ENCODE peak calls at places on chromosomes 5 and 9, in nine cellular contexts. O is uterus, Z is lower lobe of right lung, N is NB4, Q is fibroblast of the aortic adventitia, W is gastrocnemius medialis, E is fibroblast of villous mesenchyme, X is GM06990, J is mammary epithelial cell. V is an unnamed sample.

GRCh38 chr5:1517838-1518237 is 5.9 kb downstream of the LPCAT1 start:
- DNase-seq in O (peak; percentile 14), Z (peak; percentile 52), N (no peak), Q (no peak), W (peak; percentile 5), E (no peak), X (peak; percentile 8), J (no peak), V (no peak)

GRCh38 chr9:130970855-130971254 is 31.8 kb upstream of the FIBCD1 start:
- DNase-seq in O (no peak), Z (no peak), N (no peak), Q (no peak), W (no peak), E (no peak), X (no peak), J (no peak), V (no peak)

GRCh38 chr5:170700503-170700902 is 83.0 kb upstream of the GABRP start:
- DNase-seq in O (no peak), Z (no peak), N (no peak), Q (no peak), W (no peak), E (no peak), X (no peak), J (no peak), V (no peak)

GRCh38 chr5:7850533-7851239 is at the start of gene CFAP90:
- DNase-seq in O (peak; percentile 52), Z (peak; percentile 82), N (no peak), Q (no peak), W (no peak), E (peak; percentile 39), X (no peak), J (no peak), V (no peak)

GRCh38 chr5:1757511-1757910 is 42.1 kb downstream of the MRPL36 start:
- DNase-seq in O (peak; percentile 2), Z (peak; percentile 39), N (no peak), Q (no peak), W (no peak), E (no peak), X (no peak), J (no peak), V (no peak)

GRCh38 chr9:120841930-120842684 is 615 bp downstream of the PSMD5 start:
- DNase-seq in O (no peak), Z (no peak), N (no peak), Q (peak; percentile 8), W (no peak), E (peak; percentile 35), X (no peak), J (no peak), V (peak; percentile 22)

GRCh38 chr5:148408092-148408491 is 24.3 kb downstream of the FBXO38 start:
- DNase-seq in O (no peak), Z (no peak), N (no peak), Q (no peak), W (no peak), E (peak; percentile 41), X (no peak), J (no peak), V (no peak)

GRCh38 chr5:139789116-139789844 is 6.3 kb upstream of the PSD2 start:
- DNase-seq in O (no peak), Z (no peak), N (no peak), Q (no peak), W (no peak), E (no peak), X (no peak), J (no peak), V (no peak)

GRCh38 chr9:127154390-127155191 is 32.2 kb upstream of the ANGPTL2 start:
- DNase-seq in O (peak; percentile 68), Z (peak; percentile 75), N (no peak), Q (peak; percentile 90), W (no peak), E (no peak), X (peak; percentile 65), J (no peak), V (no peak)

GRCh38 chr9:22357016-22357415 is 89.6 kb upstream of the DMRTA1 start:
- DNase-seq in O (no peak), Z (no peak), N (no peak), Q (no peak), W (no peak), E (no peak), X (no peak), J (no peak), V (no peak)

GRCh38 chr9:83536332-83536731 is 1.9 kb downstream of the FRMD3 start:
- DNase-seq in O (no peak), Z (no peak), N (no peak), Q (no peak), W (no peak), E (no peak), X (no peak), J (no peak), V (no peak)

GRCh38 chr5:172586118-172587060 is 54.7 kb upstream of the NEURL1B start:
- DNase-seq in O (no peak), Z (no peak), N (no peak), Q (no peak), W (no peak), E (no peak), X (no peak), J (no peak), V (no peak)

GRCh38 chr9:11275158-11275695 is 662.4 kb upstream of the PTPRD start:
- DNase-seq in O (no peak), Z (no peak), N (no peak), Q (no peak), W (no peak), E (no peak), X (no peak), J (peak; percentile 3), V (peak; percentile 84)

GRCh38 chr5:111681414-111681790 is 75.6 kb downstream of the NREP start:
- DNase-seq in O (no peak), Z (no peak), N (no peak), Q (no peak), W (no peak), E (peak; percentile 92), X (no peak), J (no peak), V (no peak)
- H3K4me3 ChIP-seq in O (no peak overlapping the region), Z (no peak overlapping the region), N (no peak overlapping the region), Q (no peak overlapping the region), W (no peak overlapping the region), E (peak overlapping the region; percentile 16), X (no peak overlapping the region), J (no peak overlapping the region), V (no peak overlapping the region)

DNA sequence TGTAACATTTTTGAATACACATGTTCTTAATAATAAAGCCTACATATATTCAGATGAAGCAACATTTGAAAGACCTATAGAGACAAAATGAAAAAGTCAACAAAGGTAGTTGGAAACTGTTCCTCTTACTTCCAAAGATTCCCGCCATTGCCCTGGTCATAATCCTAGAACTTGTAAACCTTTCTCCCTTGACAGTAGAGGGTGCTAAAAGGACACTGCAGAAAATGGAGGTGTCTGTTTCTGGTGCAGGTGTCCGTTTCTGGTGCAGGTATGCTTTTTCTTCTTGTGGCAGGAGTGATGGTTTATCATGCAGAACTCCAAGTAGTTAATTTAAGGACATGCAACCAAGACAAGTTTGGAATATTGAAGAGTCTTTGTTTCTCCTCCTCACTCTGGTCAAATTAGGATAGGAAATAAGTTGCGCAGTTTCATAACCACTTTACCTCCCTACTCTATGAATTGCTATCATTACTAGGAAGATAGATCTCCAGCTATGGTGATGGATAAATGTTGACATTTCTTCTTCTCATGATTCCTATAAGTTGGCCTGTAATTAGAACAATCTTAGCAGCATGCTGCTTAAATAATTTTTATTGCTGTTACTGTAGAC is 56.0 kb upstream of the FAM174A start:
- DNase-seq in O (no peak), Z (no peak), N (peak; percentile 34), Q (peak; percentile 22), W (no peak), E (peak; percentile 6), X (no peak), J (peak; percentile 50), V (peak; percentile 55)
- TF ChIP-seq CTCF in O (peak; percentile 10), Z (peak; percentile 55), N (peak; percentile 9), Q (peak; percentile 43), W (peak; percentile 36), E (peak; percentile 52), X (peak; percentile 70), J (peak; percentile 62), V (peak; percentile 64)

DNA sequence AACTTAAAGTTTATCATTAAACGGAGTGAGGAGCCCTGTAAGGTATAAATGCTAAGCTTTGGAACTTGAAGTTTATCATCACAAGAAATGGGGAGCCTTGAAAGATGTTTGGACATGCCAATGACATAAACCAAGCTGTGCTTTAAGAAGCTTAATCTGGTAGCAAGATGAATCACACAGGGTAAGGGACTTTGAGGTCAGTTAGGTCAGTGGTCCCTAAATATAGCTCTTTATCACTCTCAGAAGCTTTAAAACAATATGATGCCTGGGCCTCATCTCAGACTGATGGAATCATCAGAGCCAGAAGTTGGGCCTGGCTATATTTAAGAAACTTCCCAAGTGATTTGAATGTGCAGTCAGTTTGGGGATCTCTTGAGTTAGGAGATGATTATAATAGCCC is 85.7 kb downstream of the TNC start:
- DNase-seq in O (no peak), Z (no peak), N (no peak), Q (no peak), W (no peak), E (no peak), X (no peak), J (no peak), V (no peak)
- H3K4me3 ChIP-seq in O (no peak overlapping the region), Z (no peak overlapping the region), N (no peak overlapping the region), Q (no peak overlapping the region), W (no peak overlapping the region), E (no peak overlapping the region), X (no peak overlapping the region), J (no peak overlapping the region), V (no peak overlapping the region)

GRCh38 chr5:179343902-179344300 is 1.4 kb downstream of the ADAMTS2 start:
- DNase-seq in O (peak; percentile 52), Z (no peak), N (peak; percentile 49), Q (peak; percentile 44), W (no peak), E (peak; percentile 57), X (no peak), J (no peak), V (no peak)

GRCh38 chr5:179340465-179340864 is 4.8 kb downstream of the ADAMTS2 start:
- DNase-seq in O (no peak), Z (no peak), N (no peak), Q (no peak), W (no peak), E (no peak), X (no peak), J (no peak), V (no peak)

GRCh38 chr5:179344301-179345178 is 721 bp downstream of the ADAMTS2 start:
- DNase-seq in O (peak; percentile 33), Z (peak; percentile 32), N (peak; percentile 23), Q (peak; percentile 16), W (no peak), E (peak; percentile 26), X (no peak), J (no peak), V (no peak)

GRCh38 chr5:179343021-179343781 is 2.1 kb downstream of the ADAMTS2 start:
- DNase-seq in O (no peak), Z (peak; percentile 35), N (no peak), Q (peak; percentile 16), W (no peak), E (no peak), X (no peak), J (no peak), V (no peak)

DNA sequence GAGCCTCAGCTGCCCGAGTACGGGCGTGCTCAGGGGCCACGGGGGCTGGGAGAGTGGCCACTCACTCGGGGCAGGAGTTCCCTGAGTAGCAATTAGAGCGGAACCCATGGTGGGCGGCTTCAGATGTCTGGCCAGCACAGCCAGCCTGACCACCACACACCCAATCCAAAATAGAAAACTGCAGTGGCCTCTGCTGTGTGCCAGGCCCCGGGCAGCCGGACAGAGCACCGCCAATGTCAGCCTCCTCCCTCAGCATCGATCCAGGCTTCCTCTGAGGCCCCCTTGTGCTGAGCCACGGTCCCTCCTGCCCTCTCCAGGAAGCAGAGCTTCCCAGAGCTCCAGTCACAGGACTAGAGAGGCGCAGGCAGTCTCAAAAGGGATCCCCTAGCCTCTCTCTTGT is 2.7 kb downstream of the ADAMTS2 start:
- DNase-seq in O (peak; percentile 59), Z (peak; percentile 39), N (no peak), Q (peak; percentile 72), W (no peak), E (peak; percentile 74), X (no peak), J (no peak), V (no peak)
- TF ChIP-seq CTCF in O (peak; percentile 44), Z (peak; percentile 34), N (no peak), Q (peak; percentile 83), W (no peak), E (peak; percentile 66), X (no peak), J (no peak), V (no peak)